ENCODE peak calls at places on chromosomes 1 and 21, in seven cellular contexts. One of them, this sample, is unnamed.

GRCh38 chr1:224500802-224501201 is 66.2 kb upstream of the WDR26 start:
- DNase-seq in tibial artery: no peak
- DNase-seq in left lung: no peak
- DNase-seq in cardiac muscle cell: no peak
- DNase-seq in T-helper 17 cell: no peak
- DNase-seq in CD8-positive, alpha-beta T cell: no peak
- DNase-seq in fibroblast of villous mesenchyme: no peak
- DNase-seq in this sample: no peak

GRCh38 chr1:15764269-15764764 is 5.7 kb downstream of the FBLIM1 start:
- DNase-seq in tibial artery: no peak
- DNase-seq in left lung: no peak
- DNase-seq in cardiac muscle cell: no peak
- DNase-seq in T-helper 17 cell: no peak
- DNase-seq in CD8-positive, alpha-beta T cell: no peak
- DNase-seq in fibroblast of villous mesenchyme: no peak
- DNase-seq in this sample: no peak

GRCh38 chr1:228377664-228378452 is 28.8 kb downstream of the TRIM11 start:
- DNase-seq in tibial artery: no peak
- DNase-seq in left lung: peak
- DNase-seq in cardiac muscle cell: no peak
- DNase-seq in T-helper 17 cell: no peak
- DNase-seq in CD8-positive, alpha-beta T cell: no peak
- DNase-seq in fibroblast of villous mesenchyme: no peak
- DNase-seq in this sample: peak

GRCh38 chr1:36542024-36542961 is 59.6 kb upstream of the CSF3R start:
- DNase-seq in tibial artery: no peak
- DNase-seq in left lung: no peak
- DNase-seq in cardiac muscle cell: no peak
- DNase-seq in T-helper 17 cell: no peak
- DNase-seq in CD8-positive, alpha-beta T cell: no peak
- DNase-seq in fibroblast of villous mesenchyme: no peak
- DNase-seq in this sample: no peak

GRCh38 chr1:81410351-81410750 is 390.4 kb upstream of the ADGRL2 start:
- DNase-seq in tibial artery: no peak
- DNase-seq in left lung: no peak
- DNase-seq in cardiac muscle cell: no peak
- DNase-seq in T-helper 17 cell: no peak
- DNase-seq in CD8-positive, alpha-beta T cell: no peak
- DNase-seq in fibroblast of villous mesenchyme: no peak
- DNase-seq in this sample: no peak

GRCh38 chr21:42641311-42642218 is 11.9 kb upstream of the PDE9A start:
- DNase-seq in tibial artery: no peak
- DNase-seq in left lung: peak
- DNase-seq in cardiac muscle cell: no peak
- DNase-seq in T-helper 17 cell: no peak
- DNase-seq in CD8-positive, alpha-beta T cell: no peak
- DNase-seq in fibroblast of villous mesenchyme: no peak
- DNase-seq in this sample: no peak

GRCh38 chr1:53543771-53544695 is 84.8 kb downstream of the DMRTB1 start:
- DNase-seq in tibial artery: no peak
- DNase-seq in left lung: peak
- DNase-seq in cardiac muscle cell: no peak
- DNase-seq in T-helper 17 cell: no peak
- DNase-seq in CD8-positive, alpha-beta T cell: no peak
- DNase-seq in fibroblast of villous mesenchyme: no peak
- DNase-seq in this sample: peak

GRCh38 chr1:208216806-208217205 is 27.4 kb downstream of the PLXNA2 start:
- DNase-seq in tibial artery: no peak
- DNase-seq in left lung: peak
- DNase-seq in cardiac muscle cell: no peak
- DNase-seq in T-helper 17 cell: no peak
- DNase-seq in CD8-positive, alpha-beta T cell: no peak
- DNase-seq in fibroblast of villous mesenchyme: no peak
- DNase-seq in this sample: no peak

GRCh38 chr1:241600496-241600901 is 39.7 kb downstream of the CHML start:
- DNase-seq in tibial artery: no peak
- DNase-seq in left lung: no peak
- DNase-seq in cardiac muscle cell: no peak
- DNase-seq in T-helper 17 cell: no peak
- DNase-seq in CD8-positive, alpha-beta T cell: no peak
- DNase-seq in fibroblast of villous mesenchyme: peak
- DNase-seq in this sample: no peak

GRCh38 chr1:220970311-220970710 is 91.1 kb downstream of the HLX start:
- DNase-seq in tibial artery: no peak
- DNase-seq in left lung: no peak
- DNase-seq in cardiac muscle cell: no peak
- DNase-seq in T-helper 17 cell: no peak
- DNase-seq in CD8-positive, alpha-beta T cell: no peak
- DNase-seq in fibroblast of villous mesenchyme: peak
- DNase-seq in this sample: no peak

This sample was measured in suprapubic skin.